ENCODE peak calls at places on chromosomes 3 and 15, in four cellular contexts. J is left ventricle myocardium superior, S is PC-9, Z is tibial nerve. L is an unnamed sample.

GRCh38 chr3:51588724-51589123 is 50.2 kb downstream of the RAD54L2 start:
- DNase-seq in J (no peak), S (no peak), Z (no peak), L (no peak)

GRCh38 chr15:80777137-80777536 is 2.0 kb upstream of the CEMIP start:
- DNase-seq in J (peak; percentile 52), S (peak; percentile 87), Z (no peak), L (peak; percentile 77)

GRCh38 chr3:120559228-120560061 is 36.7 kb upstream of the NDUFB4 start:
- DNase-seq in J (peak; percentile 78), S (peak; percentile 58), Z (no peak), L (no peak)

GRCh38 chr3:140568842-140569520 is 108.9 kb upstream of the TRIM42 start:
- DNase-seq in J (peak; percentile 86), S (no peak), Z (peak; percentile 43), L (no peak)

GRCh38 chr3:79032686-79033318 is 735.0 kb downstream of the ROBO1 start:
- DNase-seq in J (no peak), S (no peak), Z (no peak), L (no peak)

GRCh38 chr15:74461847-74462511 is 1.0 kb upstream of the UBL7 start:
- DNase-seq in J (no peak), S (no peak), Z (no peak), L (no peak)

GRCh38 chr15:43968551-43968950 is 141.7 kb downstream of the WDR76 start:
- DNase-seq in J (no peak), S (no peak), Z (no peak), L (no peak)

GRCh38 chr15:49830411-49830810 is 209.6 kb downstream of the DTWD1 start:
- DNase-seq in J (no peak), S (no peak), Z (no peak), L (no peak)

GRCh38 chr15:63530235-63530634 is 25.8 kb downstream of the USP3 start:
- DNase-seq in J (no peak), S (no peak), Z (no peak), L (no peak)

GRCh38 chr3:2303567-2303966 is 204.9 kb downstream of the CNTN4 start:
- DNase-seq in J (no peak), S (no peak), Z (no peak), L (no peak)

GRCh38 chr3:17806201-17806600 is 63.8 kb upstream of the TBC1D5 start:
- DNase-seq in J (no peak), S (no peak), Z (no peak), L (no peak)

GRCh38 chr3:116770815-116771450 is 61.4 kb downstream of the TUSC7 start:
- DNase-seq in J (peak; percentile 20), S (peak; percentile 59), Z (peak; percentile 21), L (peak; percentile 69)

GRCh38 chr3:116288480-116288879 is 156.8 kb downstream of the LSAMP start:
- DNase-seq in J (no peak), S (no peak), Z (no peak), L (no peak)

GRCh38 chr3:127448161-127448561 is 142.4 kb downstream of the TPRA1 start:
- DNase-seq in J (no peak), S (no peak), Z (no peak), L (no peak)

GRCh38 chr3:50160561-50160983 is 5.4 kb downstream of the SEMA3F start:
- DNase-seq in J (peak; percentile 57), S (no peak), Z (no peak), L (peak; percentile 65)

L was measured in right atrium auricular region.